ENCODE peak calls at places on chromosomes 16 and 17, in five cellular contexts. V is PC-9, B is suprapubic skin, Q is ascending aorta, I is MM.1S. P is an unnamed sample. For H3K27me3, the result is how much of the 10 kb centered on the place peaks cover.

GRCh38 chr16:5378531-5378930 is 280.9 kb upstream of the EEF2KMT start:
- DNase-seq in V (no peak), B (no peak), Q (no peak), I (no peak), P (no peak)

GRCh38 chr16:53913082-53913870 is 209.3 kb downstream of the FTO start:
- DNase-seq in V (no peak), B (peak), Q (no peak), I (no peak), P (no peak)

GRCh38 chr16:7313170-7313569 is 19.5 kb upstream of the RBFOX1 start:
- DNase-seq in V (no peak), B (no peak), Q (no peak), I (no peak), P (no peak)

GRCh38 chr16:47308601-47309000 is 152.3 kb downstream of the ITFG1 start:
- DNase-seq in V (no peak), B (no peak), Q (no peak), I (no peak), P (no peak)

GRCh38 chr16:86819523-86819887 is 241.2 kb downstream of the FOXL1 start:
- DNase-seq in V (no peak), B (no peak), Q (no peak), I (no peak), P (no peak)

GRCh38 chr17:43410557-43411368 is 12.0 kb downstream of the ARL4D start:
- DNase-seq in V (no peak), B (no peak), Q (no peak), I (no peak), P (no peak)

GRCh38 chr17:2875608-2876007 is 79.4 kb downstream of the RAP1GAP2 start:
- DNase-seq in V (no peak), B (no peak), Q (no peak), I (no peak), P (no peak)

GRCh38 chr16:1990336-1991134 is 765 bp downstream of the SYNGR3 start:
- DNase-seq in V (no peak), B (no peak), Q (no peak), I (peak), P (no peak)

GRCh38 chr17:11404431-11404830 is 163.4 kb downstream of the SHISA6 start:
- DNase-seq in V (no peak), B (no peak), Q (no peak), I (no peak), P (no peak)

DNA sequence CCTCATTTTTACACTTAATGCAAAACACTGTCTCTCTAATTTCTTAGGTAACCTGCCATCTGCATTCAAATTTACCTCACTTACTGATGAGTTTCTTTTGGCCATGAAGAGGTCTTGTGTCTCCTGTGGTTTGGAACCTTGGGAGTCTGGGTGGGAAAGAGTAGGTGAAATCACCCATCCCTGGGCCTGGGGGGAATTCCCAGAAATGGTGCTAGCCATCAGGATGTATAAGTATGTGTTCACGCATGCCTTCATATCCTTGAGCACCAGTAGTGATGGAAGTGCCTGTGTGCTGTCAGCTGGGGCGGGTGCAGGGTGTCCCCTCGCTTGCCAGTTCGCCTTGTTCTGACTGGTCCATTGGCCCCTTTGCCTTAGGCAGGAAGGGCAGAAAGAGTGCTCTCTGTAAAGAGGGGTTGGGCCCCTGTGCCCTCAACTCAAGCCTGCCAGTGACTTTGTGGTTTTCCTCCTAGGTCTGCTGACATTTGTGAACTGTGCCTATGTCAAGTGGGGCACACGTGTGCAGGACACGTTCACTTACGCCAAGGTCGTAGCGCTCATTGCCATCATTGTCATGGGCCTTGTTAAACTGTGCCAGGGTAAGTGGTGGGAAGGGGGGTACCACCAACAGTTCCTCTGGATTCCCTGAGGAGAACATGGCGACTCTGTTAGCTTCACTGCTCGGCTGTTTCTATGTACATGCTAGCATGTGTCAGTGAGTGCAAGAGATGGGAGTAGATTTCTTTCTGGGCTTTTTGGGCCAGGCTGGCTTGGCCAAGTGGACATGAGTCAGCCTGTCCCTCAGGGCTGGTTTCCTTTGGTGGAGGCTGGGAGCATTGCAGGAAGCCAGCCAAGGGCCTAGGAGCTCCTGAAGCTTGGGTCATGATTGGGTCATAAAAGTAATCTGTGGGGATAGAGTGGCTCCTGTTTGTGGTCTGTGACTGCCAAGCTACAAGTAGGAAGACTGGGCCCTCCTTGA is 23.2 kb downstream of the SLC7A6OS start:
- DNase-seq in V (peak), B (peak), Q (peak), I (no peak), P (no peak)
- TF ChIP-seq CTCF in V (no peak), B (no peak), Q (no peak), I (no peak), P (no peak)

GRCh38 chr17:74454197-74455024 is 12.0 kb upstream of the CD300A start:
- DNase-seq in V (peak), B (peak), Q (no peak), I (no peak), P (peak)
- H3K27me3 ChIP-seq in V (under half), B (under half), Q (under half), I (under half), P (under half)

GRCh38 chr17:45293413-45294211 is 23.2 kb downstream of the MAP3K14 start:
- DNase-seq in V (peak), B (peak), Q (peak), I (no peak), P (no peak)
- TF ChIP-seq CTCF in V (no peak), B (no peak), Q (no peak), I (no peak), P (peak)

GRCh38 chr17:72122336-72122667 is 1.5 kb downstream of the SOX9 start:
- DNase-seq in V (no peak), B (no peak), Q (no peak), I (no peak), P (no peak)

GRCh38 chr17:72120878-72121163 is at the start of gene SOX9:
- DNase-seq in V (peak), B (peak), Q (no peak), I (peak), P (peak)

GRCh38 chr17:72119963-72120877 is 600 bp upstream of the SOX9 start:
- DNase-seq in V (peak), B (peak), Q (no peak), I (peak), P (peak)

GRCh38 chr17:72122002-72122310 is 1.1 kb downstream of the SOX9 start:
- DNase-seq in V (no peak), B (no peak), Q (no peak), I (no peak), P (no peak)

DNA sequence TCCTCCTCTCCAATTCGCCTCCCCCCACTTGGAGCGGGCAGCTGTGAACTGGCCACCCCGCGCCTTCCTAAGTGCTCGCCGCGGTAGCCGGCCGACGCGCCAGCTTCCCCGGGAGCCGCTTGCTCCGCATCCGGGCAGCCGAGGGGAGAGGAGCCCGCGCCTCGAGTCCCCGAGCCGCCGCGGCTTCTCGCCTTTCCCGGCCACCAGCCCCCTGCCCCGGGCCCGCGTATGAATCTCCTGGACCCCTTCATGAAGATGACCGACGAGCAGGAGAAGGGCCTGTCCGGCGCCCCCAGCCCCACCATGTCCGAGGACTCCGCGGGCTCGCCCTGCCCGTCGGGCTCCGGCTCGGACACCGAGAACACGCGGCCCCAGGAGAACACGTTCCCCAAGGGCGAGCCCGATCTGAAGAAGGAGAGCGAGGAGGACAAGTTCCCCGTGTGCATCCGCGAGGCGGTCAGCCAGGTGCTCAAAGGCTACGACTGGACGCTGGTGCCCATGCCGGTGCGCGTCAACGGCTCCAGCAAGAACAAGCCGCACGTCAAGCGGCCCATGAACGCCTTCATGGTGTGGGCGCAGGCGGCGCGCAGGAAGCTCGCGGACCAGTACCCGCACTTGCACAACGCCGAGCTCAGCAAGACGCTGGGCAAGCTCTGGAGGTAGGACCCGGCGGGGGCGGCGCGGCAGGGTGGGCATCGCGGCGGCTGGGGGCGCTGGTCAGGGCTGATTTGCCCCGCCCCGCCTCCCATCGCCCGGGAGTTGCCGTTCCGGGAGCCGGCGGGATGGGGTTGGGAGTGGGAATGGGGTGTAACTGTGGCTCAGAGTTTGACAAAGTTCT is 563 bp downstream of the SOX9 start:
- DNase-seq in V (no peak), B (no peak), Q (no peak), I (no peak), P (peak)
- H3K27me3 ChIP-seq in V (under half), B (half or more), Q (under half), I (under half), P (under half)

GRCh38 chr16:26648851-26649250 is 417.9 kb upstream of the C16orf82 start:
- DNase-seq in V (no peak), B (no peak), Q (no peak), I (no peak), P (no peak)

GRCh38 chr16:26643519-26643918 is 423.2 kb upstream of the C16orf82 start:
- DNase-seq in V (no peak), B (no peak), Q (no peak), I (no peak), P (no peak)

GRCh38 chr16:26644912-26645543 is 421.7 kb upstream of the C16orf82 start:
- DNase-seq in V (no peak), B (no peak), Q (no peak), I (no peak), P (no peak)

GRCh38 chr16:26642047-26642664 is 424.6 kb upstream of the C16orf82 start:
- DNase-seq in V (no peak), B (no peak), Q (no peak), I (no peak), P (no peak)

DNA sequence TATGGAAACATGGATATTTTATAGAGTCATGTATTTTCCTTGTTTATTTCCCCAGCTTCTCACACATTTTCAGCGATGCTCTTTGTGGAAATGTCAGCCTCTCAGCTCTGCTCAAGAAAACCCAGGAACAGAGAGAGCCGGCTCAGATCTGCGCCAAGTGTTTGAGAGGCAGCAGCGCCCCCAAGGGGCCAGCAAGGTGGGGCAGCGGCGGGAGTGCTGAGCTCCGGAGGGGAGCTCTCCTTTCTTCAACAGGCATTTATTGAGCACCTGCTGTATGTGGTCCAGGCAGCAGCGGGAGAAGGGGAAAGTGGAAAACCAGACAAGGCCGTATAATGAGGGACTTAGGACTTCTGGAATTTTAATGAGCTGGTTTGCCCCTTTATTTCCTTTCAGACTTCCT is 421.1 kb upstream of the C16orf82 start:
- DNase-seq in V (no peak), B (no peak), Q (no peak), I (no peak), P (no peak)
- TF ChIP-seq CTCF in V (peak), B (no peak), Q (no peak), I (peak), P (peak)

DNA sequence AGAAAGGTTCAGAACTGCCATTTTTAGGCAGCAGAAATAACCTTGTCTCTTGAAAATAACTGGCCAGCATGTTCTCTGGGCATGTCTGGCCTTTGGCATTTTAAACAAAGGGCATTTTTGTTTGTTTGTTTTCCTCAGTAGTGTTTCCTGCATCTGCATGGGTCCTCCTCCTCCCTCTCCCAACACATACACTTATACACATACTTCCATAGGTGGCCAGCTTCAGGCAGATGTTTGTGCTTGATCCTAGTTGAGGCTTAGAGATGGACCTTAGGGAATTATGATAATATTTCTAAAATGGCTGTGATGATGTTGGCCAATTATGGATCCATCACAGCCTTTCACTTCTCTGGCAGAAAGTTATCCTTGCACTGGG is 7.2 kb downstream of the TBX4 start:
- DNase-seq in V (no peak), B (no peak), Q (no peak), I (no peak), P (no peak)
- H3K27me3 ChIP-seq in V (under half), B (half or more), Q (under half), I (under half), P (under half)

GRCh38 chr17:47733047-47733413 is at the start of gene TBX21:
- DNase-seq in V (peak), B (peak), Q (peak), I (peak), P (peak)
- TF ChIP-seq CTCF in V (peak), B (no peak), Q (no peak), I (peak), P (peak)

GRCh38 chr17:32327911-32328310 is 14.1 kb downstream of the C17orf75 start:
- DNase-seq in V (no peak), B (no peak), Q (no peak), I (no peak), P (no peak)
- H3K27me3 ChIP-seq in V (under half), B (under half), Q (under half), I (under half), P (under half)

P was measured in GM06990.